ENCODE peak calls at places on chromosome 9, in nine cellular contexts. B, N, Y, I, Q, W, X, C and A are unnamed samples.

GRCh38 chr9:18208166-18209059 is 265.5 kb upstream of the ADAMTSL1 start:
- DNase-seq in B (peak; percentile 34), N (no peak), Y (peak; percentile 44), I (no peak), Q (peak; percentile 18), W (no peak), X (peak; percentile 53), C (peak; percentile 81), A (no peak)

GRCh38 chr9:79617395-79617794 is 45.6 kb downstream of the TLE4 start:
- DNase-seq in B (peak; percentile 66), N (no peak), Y (no peak), I (no peak), Q (no peak), W (peak; percentile 75), X (peak; percentile 71), C (peak; percentile 52), A (no peak)

GRCh38 chr9:4196886-4197285 is 103.0 kb downstream of the GLIS3 start:
- DNase-seq in B (no peak), N (no peak), Y (no peak), I (no peak), Q (no peak), W (no peak), X (no peak), C (no peak), A (no peak)

GRCh38 chr9:97388721-97389238 is 23.1 kb upstream of the TDRD7 start:
- DNase-seq in B (no peak), N (no peak), Y (no peak), I (no peak), Q (no peak), W (no peak), X (no peak), C (no peak), A (no peak)

GRCh38 chr9:4739587-4740372 is 1.2 kb downstream of the AK3 start:
- DNase-seq in B (peak; percentile 56), N (no peak), Y (no peak), I (no peak), Q (no peak), W (no peak), X (no peak), C (peak; percentile 39), A (no peak)

GRCh38 chr9:76321185-76321828 is 72.9 kb downstream of the RFK start:
- DNase-seq in B (no peak), N (no peak), Y (no peak), I (no peak), Q (no peak), W (no peak), X (no peak), C (no peak), A (no peak)

GRCh38 chr9:76654575-76654974 is 109.7 kb upstream of the PCA3 start:
- DNase-seq in B (no peak), N (no peak), Y (no peak), I (no peak), Q (no peak), W (no peak), X (no peak), C (no peak), A (no peak)

GRCh38 chr9:12815895-12816294 is 41.1 kb downstream of the LURAP1L start:
- DNase-seq in B (no peak), N (no peak), Y (no peak), I (no peak), Q (no peak), W (no peak), X (no peak), C (no peak), A (no peak)

GRCh38 chr9:127698985-127699670 is 7.7 kb upstream of the CFAP157 start:
- DNase-seq in B (peak; percentile 99), N (peak; percentile 100), Y (peak; percentile 75), I (peak; percentile 72), Q (peak; percentile 96), W (peak; percentile 99), X (peak; percentile 97), C (peak; percentile 95), A (peak; percentile 92)

GRCh38 chr9:130414081-130414731 is 30.6 kb upstream of the ASS1 start:
- DNase-seq in B (no peak), N (no peak), Y (no peak), I (no peak), Q (no peak), W (no peak), X (no peak), C (peak; percentile 79), A (no peak)

GRCh38 chr9:105296445-105296844 is 52.0 kb downstream of the SLC44A1 start:
- DNase-seq in B (no peak), N (no peak), Y (no peak), I (no peak), Q (no peak), W (no peak), X (no peak), C (no peak), A (no peak)

GRCh38 chr9:89380437-89381307 is 62.4 kb downstream of the SECISBP2 start:
- DNase-seq in B (no peak), N (no peak), Y (no peak), I (no peak), Q (no peak), W (no peak), X (no peak), C (no peak), A (no peak)

GRCh38 chr9:2453701-2454100 is 167.9 kb upstream of the VLDLR start:
- DNase-seq in B (no peak), N (no peak), Y (no peak), I (no peak), Q (no peak), W (no peak), X (no peak), C (no peak), A (no peak)

GRCh38 chr9:136160939-136161610 is 42.4 kb upstream of the TMEM250 start:
- DNase-seq in B (no peak), N (no peak), Y (no peak), I (no peak), Q (peak; percentile 4), W (no peak), X (no peak), C (no peak), A (no peak)

GRCh38 chr9:111857555-111858211 is 38.9 kb upstream of the UGCG start:
- DNase-seq in B (no peak), N (no peak), Y (no peak), I (no peak), Q (no peak), W (no peak), X (no peak), C (no peak), A (no peak)

GRCh38 chr9:97632406-97632991 is 669 bp downstream of the TSTD2 start:
- DNase-seq in B (peak; percentile 71), N (no peak), Y (peak; percentile 14), I (no peak), Q (peak; percentile 41), W (no peak), X (peak; percentile 74), C (peak; percentile 60), A (peak; percentile 33)

GRCh38 chr9:125525846-125526619 is 181.0 kb downstream of the MAPKAP1 start:
- DNase-seq in B (no peak), N (no peak), Y (no peak), I (no peak), Q (no peak), W (no peak), X (no peak), C (no peak), A (no peak)

GRCh38 chr9:136774416-136775045 is 10.2 kb upstream of the LCN15 start:
- DNase-seq in B (no peak), N (no peak), Y (no peak), I (no peak), Q (no peak), W (no peak), X (no peak), C (no peak), A (no peak)

GRCh38 chr9:127776919-127777280 is 1.6 kb downstream of the SH2D3C start:
- DNase-seq in B (no peak), N (no peak), Y (no peak), I (no peak), Q (no peak), W (no peak), X (no peak), C (no peak), A (no peak)

GRCh38 chr9:75047506-75047905 is 19.4 kb upstream of the CARNMT1 start:
- DNase-seq in B (no peak), N (no peak), Y (no peak), I (no peak), Q (no peak), W (no peak), X (no peak), C (no peak), A (no peak)

GRCh38 chr9:127730799-127731410 is 4.2 kb downstream of the TOR2A start:
- DNase-seq in B (no peak), N (no peak), Y (no peak), I (no peak), Q (no peak), W (no peak), X (no peak), C (no peak), A (no peak)

GRCh38 chr9:121529237-121529987 is 29.8 kb upstream of the GGTA1 start:
- DNase-seq in B (peak; percentile 97), N (no peak), Y (no peak), I (no peak), Q (peak; percentile 65), W (peak; percentile 97), X (peak; percentile 88), C (peak; percentile 74), A (peak; percentile 70)

GRCh38 chr9:78365979-78366697 is 69.2 kb downstream of the PSAT1 start:
- DNase-seq in B (no peak), N (no peak), Y (no peak), I (no peak), Q (no peak), W (no peak), X (no peak), C (no peak), A (no peak)
- TF ChIP-seq CTCF in B (peak; percentile 67), N (no peak), Y (peak; percentile 69), I (peak; percentile 23), Q (peak; percentile 65), W (peak; percentile 57), X (no peak), C (peak; percentile 35), A (no peak)

GRCh38 chr9:34337404-34337803 is 8.0 kb downstream of the NUDT2 start:
- DNase-seq in B (no peak), N (no peak), Y (no peak), I (no peak), Q (no peak), W (no peak), X (no peak), C (no peak), A (no peak)
- TF ChIP-seq CTCF in B (no peak), N (no peak), Y (peak; percentile 8), I (no peak), Q (peak; percentile 36), W (no peak), X (no peak), C (no peak), A (no peak)

DNA sequence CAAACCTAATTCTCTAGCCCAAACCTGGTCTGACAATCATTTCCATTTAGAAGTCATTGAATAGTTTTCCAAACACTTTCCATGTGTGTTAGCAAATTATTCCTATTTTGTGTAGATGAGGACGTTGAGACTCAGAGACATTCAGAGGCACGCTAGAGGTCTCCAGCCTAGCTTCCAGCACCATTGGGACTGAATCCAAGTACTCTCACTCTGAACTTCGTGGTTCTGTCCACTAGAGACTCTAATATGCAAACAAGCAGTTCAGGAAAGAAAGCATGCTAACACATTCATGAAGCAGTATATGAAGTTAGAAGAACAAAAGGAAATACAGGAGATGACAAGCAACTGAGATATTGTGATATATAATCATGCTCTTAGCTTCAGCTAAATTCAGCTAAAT is 354.8 kb downstream of the NTRK2 start:
- DNase-seq in B (no peak), N (no peak), Y (no peak), I (no peak), Q (no peak), W (no peak), X (no peak), C (no peak), A (no peak)
- TF ChIP-seq CTCF in B (no peak), N (no peak), Y (no peak), I (no peak), Q (no peak), W (no peak), X (no peak), C (no peak), A (no peak)

GRCh38 chr9:73079326-73079725 is 72.3 kb upstream of the ANXA1 start:
- DNase-seq in B (no peak), N (no peak), Y (no peak), I (no peak), Q (no peak), W (no peak), X (no peak), C (no peak), A (no peak)
- TF ChIP-seq CTCF in B (no peak), N (peak; percentile 10), Y (peak; percentile 36), I (no peak), Q (no peak), W (no peak), X (no peak), C (peak; percentile 18), A (no peak)